ENCODE peak calls at places on chromosomes 3 and 15, in eight cellular contexts. One of them, this sample, is unnamed.

GRCh38 chr3:69051796-69052566 is at the start of gene TMF1:
- DNase-seq in fibroblast of mammary gland: peak
- DNase-seq in stomach: peak
- DNase-seq in cardiac fibroblast: peak
- DNase-seq in astrocyte of the spinal cord: peak
- DNase-seq in heart left ventricle: peak
- DNase-seq in IMR-90: peak
- DNase-seq in ovary: peak
- DNase-seq in this sample: peak

GRCh38 chr3:170454468-170454867 is 35.8 kb downstream of the CLDN11 start:
- DNase-seq in fibroblast of mammary gland: no peak
- DNase-seq in stomach: no peak
- DNase-seq in cardiac fibroblast: no peak
- DNase-seq in astrocyte of the spinal cord: no peak
- DNase-seq in heart left ventricle: no peak
- DNase-seq in IMR-90: no peak
- DNase-seq in ovary: no peak
- DNase-seq in this sample: no peak

GRCh38 chr3:124158174-124158812 is 166.4 kb upstream of the ROPN1 start:
- DNase-seq in fibroblast of mammary gland: no peak
- DNase-seq in stomach: no peak
- DNase-seq in cardiac fibroblast: no peak
- DNase-seq in astrocyte of the spinal cord: no peak
- DNase-seq in heart left ventricle: no peak
- DNase-seq in IMR-90: no peak
- DNase-seq in ovary: no peak
- DNase-seq in this sample: no peak

GRCh38 chr3:51836606-51837005 is 24.8 kb upstream of the IQCF2 start:
- DNase-seq in fibroblast of mammary gland: no peak
- DNase-seq in stomach: no peak
- DNase-seq in cardiac fibroblast: no peak
- DNase-seq in astrocyte of the spinal cord: no peak
- DNase-seq in heart left ventricle: no peak
- DNase-seq in IMR-90: no peak
- DNase-seq in ovary: no peak
- DNase-seq in this sample: no peak

GRCh38 chr3:184241447-184242296 is 7.1 kb downstream of the ALG3 start:
- DNase-seq in fibroblast of mammary gland: peak
- DNase-seq in stomach: peak
- DNase-seq in cardiac fibroblast: peak
- DNase-seq in astrocyte of the spinal cord: peak
- DNase-seq in heart left ventricle: no peak
- DNase-seq in IMR-90: peak
- DNase-seq in ovary: peak
- DNase-seq in this sample: no peak

GRCh38 chr3:141051641-141052569 is 758 bp downstream of the SPSB4 start:
- DNase-seq in fibroblast of mammary gland: peak
- DNase-seq in stomach: no peak
- DNase-seq in cardiac fibroblast: peak
- DNase-seq in astrocyte of the spinal cord: peak
- DNase-seq in heart left ventricle: peak
- DNase-seq in IMR-90: peak
- DNase-seq in ovary: no peak
- DNase-seq in this sample: no peak

GRCh38 chr3:60716573-60716972 is 534.7 kb downstream of the FHIT start:
- DNase-seq in fibroblast of mammary gland: no peak
- DNase-seq in stomach: no peak
- DNase-seq in cardiac fibroblast: no peak
- DNase-seq in astrocyte of the spinal cord: no peak
- DNase-seq in heart left ventricle: no peak
- DNase-seq in IMR-90: peak
- DNase-seq in ovary: no peak
- DNase-seq in this sample: no peak

GRCh38 chr3:140910860-140911259 is 30.8 kb upstream of the SLC25A36 start:
- DNase-seq in fibroblast of mammary gland: peak
- DNase-seq in stomach: no peak
- DNase-seq in cardiac fibroblast: peak
- DNase-seq in astrocyte of the spinal cord: peak
- DNase-seq in heart left ventricle: no peak
- DNase-seq in IMR-90: peak
- DNase-seq in ovary: no peak
- DNase-seq in this sample: no peak

GRCh38 chr3:66041116-66041515 is 2.4 kb upstream of the MAGI1 start:
- DNase-seq in fibroblast of mammary gland: peak
- DNase-seq in stomach: no peak
- DNase-seq in cardiac fibroblast: peak
- DNase-seq in astrocyte of the spinal cord: peak
- DNase-seq in heart left ventricle: no peak
- DNase-seq in IMR-90: peak
- DNase-seq in ovary: no peak
- DNase-seq in this sample: no peak

GRCh38 chr3:183579967-183580720 is 24.6 kb upstream of the KLHL6 start:
- DNase-seq in fibroblast of mammary gland: peak
- DNase-seq in stomach: no peak
- DNase-seq in cardiac fibroblast: peak
- DNase-seq in astrocyte of the spinal cord: no peak
- DNase-seq in heart left ventricle: peak
- DNase-seq in IMR-90: no peak
- DNase-seq in ovary: peak
- DNase-seq in this sample: peak

DNA sequence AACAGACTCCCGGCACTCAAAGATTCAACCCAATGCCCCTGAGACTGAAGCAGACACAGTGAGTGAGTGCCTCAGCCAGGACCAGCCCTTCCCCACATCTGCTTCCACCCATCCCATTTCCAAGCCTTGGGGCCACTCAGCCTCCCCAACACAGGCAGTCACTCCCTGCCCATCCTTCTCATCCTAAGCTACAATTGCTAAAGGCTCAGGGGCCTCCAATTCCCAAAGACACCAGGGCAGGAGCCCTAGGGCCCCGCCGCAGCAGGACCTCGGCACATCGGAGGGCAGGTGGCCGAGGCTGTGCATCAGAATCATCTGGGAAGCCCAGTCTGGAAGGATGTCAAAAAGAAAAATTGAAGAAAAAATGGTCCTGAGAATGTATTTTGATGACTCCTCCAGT is 18.5 kb upstream of the OCA2 start:
- DNase-seq in fibroblast of mammary gland: no peak
- DNase-seq in stomach: no peak
- DNase-seq in cardiac fibroblast: no peak
- DNase-seq in astrocyte of the spinal cord: no peak
- DNase-seq in heart left ventricle: no peak
- DNase-seq in IMR-90: no peak
- DNase-seq in ovary: no peak
- DNase-seq in this sample: no peak
- TF ChIP-seq CTCF in fibroblast of mammary gland: no peak
- TF ChIP-seq CTCF in stomach: no peak
- TF ChIP-seq CTCF in cardiac fibroblast: no peak
- TF ChIP-seq CTCF in astrocyte of the spinal cord: no peak
- TF ChIP-seq CTCF in heart left ventricle: no peak
- TF ChIP-seq CTCF in IMR-90: no peak
- TF ChIP-seq CTCF in ovary: no peak
- TF ChIP-seq CTCF in this sample: no peak

DNA sequence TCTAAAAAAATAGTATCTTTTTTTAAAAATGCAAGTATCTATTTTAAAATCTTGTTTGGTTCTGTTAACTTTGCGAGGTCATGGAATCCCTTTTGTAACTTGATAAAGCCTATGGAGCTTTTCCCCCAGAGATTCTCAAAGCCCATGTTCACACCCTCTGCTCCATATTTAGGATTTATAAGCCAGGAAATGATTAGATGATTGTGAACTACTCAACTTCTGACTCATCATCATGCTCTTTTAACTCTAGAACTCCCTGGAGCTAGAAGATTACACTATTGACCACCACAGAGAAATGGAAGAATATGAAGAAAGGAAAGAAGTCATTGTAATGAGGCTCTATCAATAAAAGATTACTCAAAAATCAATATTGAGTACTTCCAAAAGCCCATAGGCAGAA is 55.9 kb upstream of the C3orf49 start:
- DNase-seq in fibroblast of mammary gland: peak
- DNase-seq in stomach: no peak
- DNase-seq in cardiac fibroblast: no peak
- DNase-seq in astrocyte of the spinal cord: peak
- DNase-seq in heart left ventricle: no peak
- DNase-seq in IMR-90: no peak
- DNase-seq in ovary: no peak
- DNase-seq in this sample: no peak
- H3K4me3 ChIP-seq in fibroblast of mammary gland: peak
- H3K4me3 ChIP-seq in stomach: no peak
- H3K4me3 ChIP-seq in cardiac fibroblast: no peak
- H3K4me3 ChIP-seq in astrocyte of the spinal cord: no peak
- H3K4me3 ChIP-seq in heart left ventricle: no peak
- H3K4me3 ChIP-seq in IMR-90: no peak
- H3K4me3 ChIP-seq in ovary: no peak
- H3K4me3 ChIP-seq in this sample: no peak

GRCh38 chr15:59689626-59690236 is 611 bp upstream of the BNIP2 start:
- DNase-seq in fibroblast of mammary gland: peak
- DNase-seq in stomach: peak
- DNase-seq in cardiac fibroblast: peak
- DNase-seq in astrocyte of the spinal cord: peak
- DNase-seq in heart left ventricle: peak
- DNase-seq in IMR-90: peak
- DNase-seq in ovary: peak
- DNase-seq in this sample: peak

GRCh38 chr15:59687831-59688230 is 1.3 kb downstream of the BNIP2 start:
- DNase-seq in fibroblast of mammary gland: peak
- DNase-seq in stomach: no peak
- DNase-seq in cardiac fibroblast: peak
- DNase-seq in astrocyte of the spinal cord: peak
- DNase-seq in heart left ventricle: no peak
- DNase-seq in IMR-90: peak
- DNase-seq in ovary: no peak
- DNase-seq in this sample: no peak

GRCh38 chr15:59688383-59688887 is 685 bp downstream of the BNIP2 start:
- DNase-seq in fibroblast of mammary gland: peak
- DNase-seq in stomach: no peak
- DNase-seq in cardiac fibroblast: peak
- DNase-seq in astrocyte of the spinal cord: peak
- DNase-seq in heart left ventricle: no peak
- DNase-seq in IMR-90: peak
- DNase-seq in ovary: no peak
- DNase-seq in this sample: no peak

GRCh38 chr15:59688888-59689625 is at the start of gene BNIP2:
- DNase-seq in fibroblast of mammary gland: peak
- DNase-seq in stomach: peak
- DNase-seq in cardiac fibroblast: peak
- DNase-seq in astrocyte of the spinal cord: peak
- DNase-seq in heart left ventricle: peak
- DNase-seq in IMR-90: peak
- DNase-seq in ovary: peak
- DNase-seq in this sample: peak

GRCh38 chr15:59691194-59691805 is 2.2 kb upstream of the BNIP2 start:
- DNase-seq in fibroblast of mammary gland: peak
- DNase-seq in stomach: peak
- DNase-seq in cardiac fibroblast: peak
- DNase-seq in astrocyte of the spinal cord: peak
- DNase-seq in heart left ventricle: no peak
- DNase-seq in IMR-90: peak
- DNase-seq in ovary: peak
- DNase-seq in this sample: no peak
- TF ChIP-seq CTCF in fibroblast of mammary gland: peak
- TF ChIP-seq CTCF in stomach: peak
- TF ChIP-seq CTCF in cardiac fibroblast: peak
- TF ChIP-seq CTCF in astrocyte of the spinal cord: peak
- TF ChIP-seq CTCF in heart left ventricle: peak
- TF ChIP-seq CTCF in IMR-90: peak
- TF ChIP-seq CTCF in ovary: peak
- TF ChIP-seq CTCF in this sample: peak

GRCh38 chr3:175273573-175273972 is 414.4 kb downstream of the NAALADL2 start:
- DNase-seq in fibroblast of mammary gland: no peak
- DNase-seq in stomach: no peak
- DNase-seq in cardiac fibroblast: no peak
- DNase-seq in astrocyte of the spinal cord: no peak
- DNase-seq in heart left ventricle: no peak
- DNase-seq in IMR-90: no peak
- DNase-seq in ovary: no peak
- DNase-seq in this sample: no peak
- H3K4me3 ChIP-seq in fibroblast of mammary gland: no peak
- H3K4me3 ChIP-seq in stomach: no peak
- H3K4me3 ChIP-seq in cardiac fibroblast: no peak
- H3K4me3 ChIP-seq in astrocyte of the spinal cord: no peak
- H3K4me3 ChIP-seq in heart left ventricle: no peak
- H3K4me3 ChIP-seq in IMR-90: no peak
- H3K4me3 ChIP-seq in ovary: no peak
- H3K4me3 ChIP-seq in this sample: no peak

DNA sequence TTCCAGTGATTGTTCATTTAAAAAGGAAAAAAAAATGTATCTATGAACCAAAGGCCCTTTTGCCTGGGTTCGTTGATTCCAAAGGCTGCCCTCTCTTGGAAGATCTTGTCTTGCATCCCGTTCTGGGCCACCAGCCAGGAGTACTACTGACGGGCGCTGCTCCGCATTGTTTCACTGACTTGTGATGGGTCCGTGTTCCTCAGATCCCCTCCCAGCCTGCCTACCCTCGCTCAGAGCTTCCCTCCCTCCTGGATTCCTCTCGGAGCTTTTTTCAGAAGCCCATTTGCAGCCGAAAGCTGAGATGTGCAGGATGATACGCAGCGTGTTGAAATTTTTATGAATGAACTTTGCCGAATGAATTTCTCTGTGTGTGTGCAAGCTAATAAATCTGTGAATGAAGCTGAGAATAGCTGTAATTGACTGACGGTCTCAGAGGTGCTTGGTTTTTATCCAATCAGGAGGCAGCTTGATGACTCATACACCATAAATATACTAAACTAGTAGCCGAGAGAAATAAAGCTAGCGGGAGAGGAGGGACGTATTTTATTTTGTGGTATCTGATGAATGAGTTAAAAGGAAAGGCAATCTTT is at the start of gene SHC4:
- DNase-seq in fibroblast of mammary gland: peak
- DNase-seq in stomach: peak
- DNase-seq in cardiac fibroblast: peak
- DNase-seq in astrocyte of the spinal cord: peak
- DNase-seq in heart left ventricle: peak
- DNase-seq in IMR-90: peak
- DNase-seq in ovary: peak
- DNase-seq in this sample: peak
- TF ChIP-seq CTCF in fibroblast of mammary gland: peak
- TF ChIP-seq CTCF in stomach: no peak
- TF ChIP-seq CTCF in cardiac fibroblast: peak
- TF ChIP-seq CTCF in astrocyte of the spinal cord: peak
- TF ChIP-seq CTCF in heart left ventricle: no peak
- TF ChIP-seq CTCF in IMR-90: peak
- TF ChIP-seq CTCF in ovary: no peak
- TF ChIP-seq CTCF in this sample: peak

GRCh38 chr3:88195951-88196434 is 46.2 kb downstream of the C3orf38 start:
- DNase-seq in fibroblast of mammary gland: peak
- DNase-seq in stomach: no peak
- DNase-seq in cardiac fibroblast: peak
- DNase-seq in astrocyte of the spinal cord: peak
- DNase-seq in heart left ventricle: no peak
- DNase-seq in IMR-90: peak
- DNase-seq in ovary: no peak
- DNase-seq in this sample: no peak
- H3K4me3 ChIP-seq in fibroblast of mammary gland: no peak
- H3K4me3 ChIP-seq in stomach: no peak
- H3K4me3 ChIP-seq in cardiac fibroblast: no peak
- H3K4me3 ChIP-seq in astrocyte of the spinal cord: no peak
- H3K4me3 ChIP-seq in heart left ventricle: no peak
- H3K4me3 ChIP-seq in IMR-90: no peak
- H3K4me3 ChIP-seq in ovary: no peak
- H3K4me3 ChIP-seq in this sample: no peak